ENCODE peak calls at places on chromosomes 4 and X, in seven cellular contexts. O is mammary epithelial cell, M is MM.1S, Y is HCT116, H is colonic mucosa, E is endodermal cell, V is neuronal stem cell. U is an unnamed sample.

GRCh38 chr4:184416913-184417734 is 57.2 kb downstream of the IRF2 start:
- DNase-seq in O (peak; percentile 28), M (peak; percentile 87), Y (no peak), H (no peak), E (no peak), V (no peak), U (no peak)

GRCh38 chr4:88352062-88352461 is 26.6 kb upstream of the HERC6 start:
- DNase-seq in O (peak; percentile 48), M (no peak), Y (no peak), H (no peak), E (no peak), V (no peak), U (peak; percentile 83)

GRCh38 chr4:166293551-166293950 is 420.5 kb downstream of the TLL1 start:
- DNase-seq in O (no peak), M (no peak), Y (no peak), H (no peak), E (no peak), V (no peak), U (peak; percentile 46)

GRCh38 chr4:186839122-186840037 is 115.7 kb upstream of the FAT1 start:
- DNase-seq in O (peak; percentile 35), M (peak; percentile 53), Y (no peak), H (no peak), E (no peak), V (no peak), U (peak; percentile 59)

GRCh38 chr4:7238300-7238960 is 46.1 kb downstream of the SORCS2 start:
- DNase-seq in O (no peak), M (no peak), Y (no peak), H (no peak), E (peak; percentile 78), V (no peak), U (no peak)

GRCh38 chr4:79820427-79820826 is 252.6 kb downstream of the ANTXR2 start:
- DNase-seq in O (no peak), M (no peak), Y (peak; percentile 0), H (no peak), E (peak; percentile 40), V (no peak), U (no peak)

GRCh38 chr4:128776794-128777216 is 32.7 kb upstream of the JADE1 start:
- DNase-seq in O (peak; percentile 59), M (no peak), Y (no peak), H (peak; percentile 35), E (no peak), V (no peak), U (peak; percentile 80)

GRCh38 chr4:88643932-88644331 is 51.7 kb downstream of the HERC3 start:
- DNase-seq in O (no peak), M (no peak), Y (no peak), H (no peak), E (no peak), V (no peak), U (no peak)

GRCh38 chr4:41683321-41683720 is 65.2 kb downstream of the PHOX2B start:
- DNase-seq in O (no peak), M (no peak), Y (no peak), H (no peak), E (no peak), V (no peak), U (peak; percentile 28)

GRCh38 chrX:19624754-19625153 is 109.4 kb upstream of the MAP3K15 start:
- DNase-seq in O (no peak), M (no peak), Y (no peak), H (no peak), E (no peak), V (no peak), U (peak; percentile 34)

GRCh38 chr4:11615601-11616000 is 186.9 kb upstream of the HS3ST1 start:
- DNase-seq in O (no peak), M (no peak), Y (no peak), H (peak; percentile 46), E (no peak), V (no peak), U (no peak)

GRCh38 chr4:20844311-20844710 is 144.1 kb downstream of the PACRGL start:
- DNase-seq in O (no peak), M (no peak), Y (no peak), H (no peak), E (no peak), V (peak; percentile 45), U (no peak)

GRCh38 chrX:87525771-87526229 is 8.2 kb downstream of the KLHL4 start:
- DNase-seq in O (peak; percentile 71), M (no peak), Y (no peak), H (no peak), E (no peak), V (no peak), U (no peak)

GRCh38 chr4:75179510-75179909 is 246.6 kb downstream of the PARM1 start:
- DNase-seq in O (no peak), M (no peak), Y (no peak), H (no peak), E (no peak), V (no peak), U (no peak)

GRCh38 chrX:16484338-16484737 is 165.6 kb upstream of the S100G start:
- DNase-seq in O (peak; percentile 96), M (no peak), Y (peak; percentile 56), H (no peak), E (no peak), V (no peak), U (peak; percentile 56)

GRCh38 chr4:126839066-126839465 is 793.7 kb upstream of the INTU start:
- DNase-seq in O (no peak), M (no peak), Y (no peak), H (no peak), E (no peak), V (no peak), U (peak; percentile 78)

GRCh38 chr4:151169223-151169622 is 69.8 kb downstream of the RPS3A start:
- DNase-seq in O (no peak), M (no peak), Y (no peak), H (peak; percentile 58), E (no peak), V (peak; percentile 14), U (peak; percentile 97)

GRCh38 chr4:83851261-83852084 is 315.6 kb downstream of the GPAT3 start:
- DNase-seq in O (peak; percentile 12), M (no peak), Y (peak; percentile 58), H (no peak), E (peak; percentile 83), V (no peak), U (peak; percentile 64)

GRCh38 chrX:132831336-132831973 is 127.0 kb downstream of the HS6ST2 start:
- DNase-seq in O (no peak), M (peak; percentile 71), Y (no peak), H (no peak), E (no peak), V (no peak), U (no peak)

GRCh38 chr4:174532479-174532878 is 10.2 kb upstream of the HPGD start:
- DNase-seq in O (no peak), M (no peak), Y (no peak), H (no peak), E (no peak), V (no peak), U (no peak)

GRCh38 chr4:80407246-80407645 is 71.7 kb downstream of the CFAP299 start:
- DNase-seq in O (no peak), M (no peak), Y (no peak), H (no peak), E (no peak), V (no peak), U (peak; percentile 55)

GRCh38 chrX:79367907-79368306 is 773 bp upstream of the ITM2A start:
- DNase-seq in O (no peak), M (peak; percentile 19), Y (no peak), H (no peak), E (no peak), V (no peak), U (no peak)
- H3K9ac ChIP-seq in O (no peak overlapping the region), M (peak overlapping the region; percentile 53), Y (no peak overlapping the region), H (no peak overlapping the region), E (no peak overlapping the region), V (no peak overlapping the region), U (no peak overlapping the region)

GRCh38 chr4:3774253-3774883 is 8.2 kb downstream of the ADRA2C start:
- DNase-seq in O (no peak), M (no peak), Y (no peak), H (no peak), E (no peak), V (no peak), U (no peak)

GRCh38 chr4:3771932-3772495 is 5.8 kb downstream of the ADRA2C start:
- DNase-seq in O (no peak), M (no peak), Y (no peak), H (no peak), E (no peak), V (no peak), U (no peak)

GRCh38 chr4:3775011-3775410 is 8.8 kb downstream of the ADRA2C start:
- DNase-seq in O (no peak), M (no peak), Y (no peak), H (no peak), E (no peak), V (no peak), U (no peak)

GRCh38 chr4:3772632-3773031 is 6.4 kb downstream of the ADRA2C start:
- DNase-seq in O (no peak), M (no peak), Y (no peak), H (no peak), E (no peak), V (no peak), U (no peak)

DNA sequence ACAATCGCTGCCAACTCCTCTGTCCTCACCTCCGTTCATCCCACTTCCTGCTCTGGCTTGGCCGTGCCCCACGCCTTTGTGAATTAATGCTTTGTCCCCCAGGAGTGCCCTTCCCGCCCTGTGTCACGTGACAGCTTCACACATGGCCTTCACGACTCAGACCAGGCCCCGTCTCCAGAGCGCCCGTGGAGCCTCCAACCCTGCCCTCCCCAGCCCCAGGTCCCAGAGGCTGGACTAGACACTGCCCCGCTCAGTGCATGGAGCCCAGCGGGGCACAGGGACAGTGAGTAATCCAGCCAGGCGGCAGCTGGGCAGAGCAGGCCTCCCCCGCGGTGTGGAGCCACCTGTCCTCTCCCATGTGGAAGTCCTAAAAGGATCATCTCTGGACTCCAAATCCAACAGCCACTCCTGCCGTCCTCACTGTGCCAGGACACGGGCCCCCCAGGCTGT is 7.4 kb downstream of the ADRA2C start:
- DNase-seq in O (no peak), M (no peak), Y (no peak), H (no peak), E (no peak), V (no peak), U (no peak)
- H3K27me3 ChIP-seq in O (no peaks in the 10 kb centered on the region), M (peaks cover 97% of the 10 kb centered on the region), Y (no peaks in the 10 kb centered on the region), H (no peaks in the 10 kb centered on the region), E (no peaks in the 10 kb centered on the region), V (peaks cover 80% of the 10 kb centered on the region), U (peaks cover 48% of the 10 kb centered on the region)

DNA sequence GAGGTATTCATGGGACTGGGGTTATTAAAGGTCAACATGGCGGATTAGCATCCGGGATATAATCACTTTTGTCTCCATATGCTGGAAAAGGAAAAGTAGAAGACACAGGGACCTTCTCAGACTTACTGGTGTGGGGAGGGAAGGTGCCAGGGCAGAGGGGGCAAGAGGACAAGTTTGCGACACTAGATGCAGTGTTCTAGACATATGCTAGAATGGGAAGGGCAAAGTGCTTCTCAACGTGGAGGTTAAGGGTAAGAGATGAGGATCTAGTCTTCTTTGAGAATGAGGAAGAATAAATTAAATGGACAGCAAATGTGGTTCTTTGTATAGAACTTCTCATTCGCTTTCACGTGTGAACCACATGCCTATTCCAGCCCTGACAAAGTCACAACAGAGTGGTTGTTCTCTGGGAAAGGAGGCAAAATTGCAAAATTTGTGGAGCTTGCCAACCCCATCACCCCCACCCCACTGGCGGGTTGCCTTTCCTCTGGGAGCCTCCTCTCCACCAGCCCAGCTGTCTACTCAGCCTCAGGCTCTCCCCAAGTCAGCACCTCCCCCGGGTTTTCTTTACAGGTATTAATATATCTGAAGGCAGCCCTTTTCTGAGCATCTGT is 1.4 kb upstream of the ANXA5 start:
- DNase-seq in O (no peak), M (no peak), Y (no peak), H (no peak), E (no peak), V (no peak), U (no peak)
- H3K4me3 ChIP-seq in O (no peak overlapping the region), M (no peak overlapping the region), Y (no peak overlapping the region), H (no peak overlapping the region), E (no peak overlapping the region), V (no peak overlapping the region), U (peak overlapping the region; percentile 93)

GRCh38 chr4:124414641-124415040 is 297.9 kb downstream of the ANKRD50 start:
- DNase-seq in O (peak; percentile 74), M (no peak), Y (no peak), H (no peak), E (no peak), V (no peak), U (peak; percentile 33)
- H3K9ac ChIP-seq in O (no peak overlapping the region), M (no peak overlapping the region), Y (no peak overlapping the region), H (no peak overlapping the region), E (no peak overlapping the region), V (no peak overlapping the region), U (peak overlapping the region; percentile 41)

U was measured in adipocyte.